ENCODE peak calls at places on chromosomes 5 and 9, in eight cellular contexts. Y is fibroblast of lung, Z is H9, R is KG1, Q is NCI-H774, E is KBM-7, D is fibroblast of the conjunctiva, O is NT2/D1. W is an unnamed sample.

GRCh38 chr5:144370273-144370672 is 199.6 kb downstream of the KCTD16 start:
- DNase-seq in Z (no peak), Q (peak), D (no peak), R (no peak), O (no peak), E (no peak), Y (no peak), W (peak)

GRCh38 chr5:133399247-133399891 is 213.0 kb downstream of the FSTL4 start:
- DNase-seq in Q (no peak), E (no peak), R (no peak), O (no peak), Y (no peak), D (no peak), Z (no peak), W (no peak)

GRCh38 chr5:2757563-2758311 is 6.3 kb upstream of the IRX2 start:
- DNase-seq in O (no peak), D (peak), Z (peak), Y (no peak), Q (no peak), R (no peak), E (no peak), W (no peak)

GRCh38 chr5:179404321-179405053 is 59.2 kb upstream of the ADAMTS2 start:
- DNase-seq in R (no peak), Y (peak), Q (no peak), O (no peak), D (no peak), E (no peak), Z (peak), W (no peak)

GRCh38 chr5:168908207-168908606 is 329.0 kb upstream of the PANK3 start:
- DNase-seq in D (no peak), R (no peak), O (no peak), Z (no peak), Y (no peak), Q (no peak), E (no peak), W (no peak)

GRCh38 chr9:33614001-33614687 is 90.1 kb downstream of the ANKRD18B start:
- DNase-seq in Y (no peak), Q (no peak), O (no peak), R (no peak), E (no peak), Z (no peak), D (no peak), W (no peak)

GRCh38 chr9:121914604-121915303 is 178.4 kb downstream of the TTLL11 start:
- DNase-seq in Y (no peak), Z (no peak), R (no peak), Q (no peak), O (no peak), E (no peak), D (no peak), W (peak)

GRCh38 chr5:98839469-98840383 is 66.3 kb downstream of the RGMB start:
- DNase-seq in E (peak), O (no peak), Y (peak), Z (peak), Q (no peak), R (no peak), D (peak), W (peak)

GRCh38 chr5:113510836-113511451 is 2.5 kb upstream of the YTHDC2 start:
- DNase-seq in Q (no peak), R (no peak), D (peak), Z (no peak), O (no peak), E (peak), Y (peak), W (no peak)

GRCh38 chr5:173662896-173663809 is 46.7 kb upstream of the BOD1 start:
- DNase-seq in Y (no peak), E (no peak), R (no peak), D (no peak), O (no peak), Q (no peak), Z (peak), W (no peak)

GRCh38 chr5:45089870-45090269 is 281.1 kb downstream of the MRPS30 start:
- DNase-seq in Y (no peak), R (no peak), E (no peak), O (no peak), Q (no peak), Z (no peak), D (no peak), W (no peak)

GRCh38 chr9:16618524-16618923 is 251.9 kb downstream of the BNC2 start:
- DNase-seq in Z (no peak), Q (no peak), Y (no peak), R (no peak), O (no peak), E (no peak), D (no peak), W (no peak)

GRCh38 chr5:669111-669841 is 23.9 kb downstream of the TPPP start:
- DNase-seq in E (no peak), Z (peak), O (no peak), Q (no peak), Y (no peak), R (no peak), D (no peak), W (no peak)

GRCh38 chr9:121498487-121499176 is 1.0 kb downstream of the GGTA1 start:
- DNase-seq in E (peak), O (no peak), Z (peak), Y (peak), Q (no peak), R (no peak), D (peak), W (no peak)

GRCh38 chr5:177557041-177557647 is 2.8 kb upstream of the FAM193B start:
- DNase-seq in O (no peak), E (peak), Y (peak), R (no peak), Q (no peak), Z (no peak), D (no peak), W (no peak)

GRCh38 chr5:142871056-142871879 is 101.1 kb downstream of the ARHGAP26 start:
- DNase-seq in R (no peak), Y (no peak), E (no peak), Q (no peak), D (no peak), Z (no peak), O (no peak), W (peak)

GRCh38 chr9:37944671-37945481 is 40.9 kb upstream of the SLC25A51 start:
- DNase-seq in R (no peak), Z (peak), D (no peak), Y (no peak), O (peak), E (no peak), Q (no peak), W (no peak)

GRCh38 chr5:170572453-170572852 is 68.6 kb downstream of the KCNIP1 start:
- DNase-seq in Z (no peak), E (no peak), R (no peak), O (no peak), Q (no peak), Y (no peak), D (no peak), W (no peak)

GRCh38 chr9:131997779-131998178 is 81.9 kb downstream of the MED27 start:
- DNase-seq in D (no peak), O (no peak), Q (no peak), E (no peak), R (no peak), Y (peak), Z (no peak), W (no peak)

GRCh38 chr5:5014836-5015235 is 125.3 kb upstream of the ADAMTS16 start:
- DNase-seq in Z (no peak), R (no peak), E (no peak), D (no peak), O (no peak), Q (no peak), Y (no peak), W (no peak)

GRCh38 chr9:34492051-34492450 is 30.7 kb downstream of the ENHO start:
- DNase-seq in D (no peak), Y (no peak), O (no peak), Z (no peak), R (no peak), E (no peak), Q (no peak), W (no peak)

GRCh38 chr5:139078345-139078744 is 119.8 kb downstream of the SIL1 start:
- DNase-seq in Y (no peak), R (no peak), D (no peak), Z (no peak), O (no peak), Q (no peak), E (peak), W (no peak)

GRCh38 chr9:93012998-93013855 is 45.3 kb upstream of the SUSD3 start:
- DNase-seq in O (no peak), Z (peak), D (no peak), E (no peak), Y (no peak), R (no peak), Q (no peak), W (no peak)

GRCh38 chr9:120396926-120397325 is 183.0 kb downstream of the CDK5RAP2 start:
- DNase-seq in D (no peak), Z (no peak), E (no peak), Y (no peak), Q (no peak), R (no peak), O (no peak), W (no peak)

GRCh38 chr5:134574521-134574920 is 49.1 kb downstream of the JADE2 start:
- DNase-seq in R (no peak), Y (no peak), O (no peak), E (no peak), Z (no peak), D (no peak), Q (no peak), W (no peak)

GRCh38 chr9:37301369-37302172 is 120.9 kb upstream of the GRHPR start:
- DNase-seq in Q (no peak), Y (no peak), Z (no peak), D (no peak), O (no peak), E (no peak), R (no peak), W (no peak)

GRCh38 chr9:105205787-105206511 is 38.5 kb upstream of the SLC44A1 start:
- DNase-seq in Y (peak), Q (no peak), E (no peak), O (no peak), R (no peak), D (peak), Z (no peak), W (no peak)

GRCh38 chr9:135240871-135241311 is 153.4 kb downstream of the OLFM1 start:
- DNase-seq in R (no peak), D (no peak), O (no peak), E (no peak), Q (no peak), Y (no peak), Z (no peak), W (no peak)

GRCh38 chr5:128201065-128201926 is 117.7 kb downstream of the SLC12A2 start:
- DNase-seq in Q (peak), Z (peak), R (no peak), Y (peak), E (peak), O (peak), D (peak), W (no peak)

GRCh38 chr5:88236866-88237642 is 31.6 kb downstream of the TMEM161B start:
- DNase-seq in Q (no peak), Y (peak), O (no peak), R (no peak), D (no peak), E (no peak), Z (no peak), W (no peak)

W was measured in NCI-H2029 treated with DMSO at 0.1 percent for 48 hours.